ENCODE peak calls at places on chromosomes 6 and 20, in four cellular contexts. L is RWPE2, B is right atrium auricular region, K is heart right ventricle. M is an unnamed sample. For H3K4me1, the result is how much of the 10 kb centered on the place peaks cover.

GRCh38 chr6:152142116-152142515 is 334.6 kb downstream of the ESR1 start:
- DNase-seq in L (no peak), B (no peak), K (no peak), M (no peak)

GRCh38 chr6:156984178-156984738 is 207.1 kb downstream of the ARID1B start:
- DNase-seq in L (no peak), B (no peak), K (no peak), M (no peak)

GRCh38 chr6:38773338-38773737 is 58.2 kb downstream of the DNAH8 start:
- DNase-seq in L (no peak), B (no peak), K (no peak), M (no peak)

GRCh38 chr6:42200035-42200434 is 5.3 kb upstream of the GUCA1B start:
- DNase-seq in L (no peak), B (no peak), K (no peak), M (no peak)

GRCh38 chr6:144160452-144160851 is 10.1 kb downstream of the STX11 start:
- DNase-seq in L (no peak), B (no peak), K (no peak), M (no peak)

GRCh38 chr6:34439442-34439841 is 13.6 kb upstream of the RPS10 start:
- DNase-seq in L (no peak), B (no peak), K (no peak), M (no peak)

GRCh38 chr6:43516367-43516696 is 394 bp downstream of the YIPF3 start:
- DNase-seq in L (no peak), B (no peak), K (no peak), M (no peak)

GRCh38 chr6:119147101-119148053 is 68.9 kb upstream of the FAM184A start:
- DNase-seq in L (peak), B (peak), K (peak), M (no peak)

GRCh38 chr6:3253597-3253961 is 5.2 kb upstream of the PSMG4 start:
- DNase-seq in L (no peak), B (no peak), K (no peak), M (no peak)

GRCh38 chr6:133833905-133834304 is 55.0 kb upstream of the TCF21 start:
- DNase-seq in L (no peak), B (no peak), K (peak), M (no peak)

GRCh38 chr6:18429655-18430054 is 42.5 kb downstream of the RNF144B start:
- DNase-seq in L (no peak), B (no peak), K (no peak), M (no peak)

GRCh38 chr20:64261138-64261537 is 5.6 kb downstream of the PCMTD2 start:
- DNase-seq in L (no peak), B (no peak), K (peak), M (no peak)

DNA sequence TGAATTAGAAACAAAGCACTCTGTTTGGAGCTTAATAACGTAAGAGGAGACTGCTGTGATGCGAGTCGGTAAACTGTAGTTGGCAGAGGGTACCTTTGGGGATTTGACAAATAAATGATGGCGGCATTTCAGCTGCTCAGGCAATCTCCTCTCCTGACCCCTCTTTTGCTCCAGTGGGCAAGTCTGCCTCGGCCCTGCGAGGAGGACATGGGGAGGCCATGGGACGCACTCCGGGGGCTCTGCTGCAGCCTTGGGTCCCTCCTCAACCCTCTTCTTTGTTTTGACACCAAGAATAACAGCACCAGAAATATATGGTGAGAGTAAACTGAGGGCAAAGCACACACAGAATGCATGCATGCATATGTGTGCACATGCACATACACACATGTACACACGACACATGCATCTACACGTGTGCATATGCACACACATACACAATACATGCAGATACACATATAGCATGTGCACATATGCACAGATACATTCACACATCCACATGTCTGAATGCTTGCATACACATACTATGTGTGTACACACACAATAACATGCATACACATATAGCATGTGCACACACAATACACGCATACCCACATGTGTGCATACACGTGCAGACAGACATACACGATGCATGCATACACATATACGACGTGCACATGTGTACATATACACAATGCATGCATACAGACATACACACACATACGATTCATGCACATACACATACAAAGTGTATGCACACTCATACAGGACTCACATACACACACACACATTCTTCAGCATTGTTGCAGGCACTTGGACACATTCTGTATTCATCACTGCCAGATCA is 24.4 kb upstream of the IRF4 start:
- DNase-seq in L (peak), B (no peak), K (no peak), M (no peak)
- H3K4me3 ChIP-seq in L (no peak), B (no peak), K (no peak), M (no peak)

DNA sequence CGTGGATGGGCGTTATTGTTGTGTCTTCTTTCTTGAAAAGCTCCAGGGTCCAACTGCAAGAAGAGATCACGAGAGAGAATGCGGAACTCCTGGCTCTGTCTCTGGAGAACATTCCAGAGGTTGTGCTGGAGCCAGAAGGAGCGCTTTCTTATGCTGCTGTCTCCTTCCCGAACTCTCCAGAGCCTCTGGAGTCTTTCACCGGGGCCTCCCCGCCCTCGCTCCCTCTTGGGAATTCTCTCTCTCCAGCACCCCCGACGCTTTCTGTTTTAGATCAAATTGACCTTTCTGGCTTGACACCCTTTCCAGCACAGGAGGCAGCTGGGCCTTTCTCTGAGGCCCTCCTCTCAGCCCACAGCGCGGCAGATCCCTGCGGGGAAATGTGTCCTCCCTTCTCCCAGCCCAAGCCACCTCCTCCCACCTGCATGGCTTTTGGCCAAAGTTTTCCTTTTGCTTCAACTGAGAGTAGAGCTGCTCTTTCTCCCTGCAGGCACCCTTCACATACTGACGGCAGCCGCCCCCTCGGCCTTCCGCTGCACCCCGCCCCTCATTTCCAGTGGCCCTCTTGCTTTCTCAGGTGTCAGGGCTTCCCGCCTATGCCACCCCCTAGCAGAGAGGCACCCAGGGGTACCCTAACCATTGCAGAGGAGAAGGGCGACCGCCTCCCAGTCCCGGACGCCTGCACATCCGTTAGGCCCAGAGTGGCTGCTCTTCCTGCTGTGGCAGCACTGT is 6.6 kb upstream of the CCR6 start:
- DNase-seq in L (no peak), B (no peak), K (no peak), M (no peak)
- H3K4me1 ChIP-seq in L (under half), B (under half), K (under half), M (under half)

GRCh38 chr6:137313928-137314855 is 95.0 kb upstream of the IFNGR1 start:
- DNase-seq in L (no peak), B (peak), K (peak), M (peak)
- H3K4me3 ChIP-seq in L (no peak), B (no peak), K (peak), M (peak)

GRCh38 chr20:4809707-4810106 is 88.0 kb downstream of the PRND start:
- DNase-seq in L (no peak), B (no peak), K (no peak), M (no peak)

GRCh38 chr20:4808872-4809271 is 87.2 kb downstream of the PRND start:
- DNase-seq in L (no peak), B (no peak), K (no peak), M (no peak)

GRCh38 chr20:4811661-4812181 is 90.0 kb downstream of the PRND start:
- DNase-seq in L (no peak), B (peak), K (peak), M (peak)

GRCh38 chr20:4811257-4811656 is 89.5 kb downstream of the PRND start:
- DNase-seq in L (no peak), B (no peak), K (no peak), M (no peak)

DNA sequence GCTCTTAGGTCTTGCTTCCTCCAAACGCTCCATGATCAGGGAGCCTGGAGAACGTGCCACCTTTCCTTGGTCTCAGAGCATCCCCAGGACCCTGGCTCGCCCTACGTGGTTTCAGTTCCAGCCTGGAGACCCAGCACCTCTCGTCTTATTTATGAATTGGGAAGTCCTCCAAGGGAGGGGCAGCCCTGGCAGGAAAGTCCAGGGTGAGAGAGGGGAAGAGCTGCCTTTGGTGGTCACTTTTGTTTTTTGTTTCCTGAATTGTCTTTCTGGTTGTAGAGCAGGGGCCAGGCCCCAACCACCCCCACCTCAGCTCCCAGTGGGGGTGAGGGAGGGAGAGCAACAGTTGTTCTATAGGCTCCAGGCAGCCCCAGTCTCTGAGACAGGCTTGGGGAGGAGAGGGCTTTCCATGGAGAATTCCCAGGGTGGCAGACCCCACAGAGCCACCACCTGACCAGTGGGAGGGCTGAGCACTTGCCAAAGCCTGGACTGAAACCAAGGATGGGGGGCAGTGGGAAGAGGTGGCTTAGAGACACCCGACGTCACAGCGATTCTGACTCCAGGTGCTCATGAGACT is 88.8 kb downstream of the PRND start:
- DNase-seq in L (no peak), B (no peak), K (no peak), M (no peak)
- H3K4me1 ChIP-seq in L (under half), B (under half), K (half or more), M (under half)

GRCh38 chr6:36627801-36628246 is 33.7 kb downstream of the SRSF3 start:
- DNase-seq in L (no peak), B (peak), K (peak), M (no peak)
- H3K4me3 ChIP-seq in L (no peak), B (no peak), K (no peak), M (no peak)

GRCh38 chr20:25543068-25543467 is 42.3 kb downstream of the NINL start:
- DNase-seq in L (no peak), B (no peak), K (no peak), M (no peak)

GRCh38 chr20:25544760-25545159 is 40.6 kb downstream of the NINL start:
- DNase-seq in L (no peak), B (no peak), K (no peak), M (no peak)

GRCh38 chr20:25546048-25546447 is 39.3 kb downstream of the NINL start:
- DNase-seq in L (no peak), B (no peak), K (no peak), M (no peak)

GRCh38 chr20:25545171-25545570 is 40.2 kb downstream of the NINL start:
- DNase-seq in L (no peak), B (no peak), K (no peak), M (no peak)

DNA sequence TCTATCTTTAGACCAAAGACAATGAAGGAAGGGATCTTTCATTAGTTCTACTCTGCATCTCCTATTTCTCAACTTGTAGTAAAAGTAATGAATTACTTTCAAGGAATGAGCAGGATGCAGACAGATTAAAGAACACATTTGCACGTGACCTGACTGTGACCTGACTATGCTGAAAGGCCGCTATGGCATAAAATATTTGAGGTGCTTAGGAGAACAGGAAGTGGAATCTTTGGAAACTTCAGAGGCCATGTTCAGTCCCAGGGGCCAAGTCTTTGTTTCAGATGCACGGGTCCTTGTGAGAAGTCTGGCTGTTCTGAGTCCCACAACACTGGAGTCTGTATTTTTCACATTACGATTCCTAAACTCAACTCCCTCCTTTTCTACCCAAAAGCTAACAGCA is 41.0 kb downstream of the NINL start:
- DNase-seq in L (no peak), B (no peak), K (no peak), M (no peak)
- H3K4me1 ChIP-seq in L (under half), B (under half), K (under half), M (under half)

GRCh38 chr6:125099211-125100017 is 54.2 kb upstream of the TPD52L1 start:
- DNase-seq in L (no peak), B (no peak), K (peak), M (no peak)

GRCh38 chr6:125101128-125101527 is 52.4 kb upstream of the TPD52L1 start:
- DNase-seq in L (no peak), B (no peak), K (no peak), M (no peak)

GRCh38 chr6:125098253-125098652 is 55.3 kb upstream of the TPD52L1 start:
- DNase-seq in L (no peak), B (no peak), K (no peak), M (no peak)

GRCh38 chr6:125101656-125102055 is 51.9 kb upstream of the TPD52L1 start:
- DNase-seq in L (no peak), B (no peak), K (no peak), M (no peak)

DNA sequence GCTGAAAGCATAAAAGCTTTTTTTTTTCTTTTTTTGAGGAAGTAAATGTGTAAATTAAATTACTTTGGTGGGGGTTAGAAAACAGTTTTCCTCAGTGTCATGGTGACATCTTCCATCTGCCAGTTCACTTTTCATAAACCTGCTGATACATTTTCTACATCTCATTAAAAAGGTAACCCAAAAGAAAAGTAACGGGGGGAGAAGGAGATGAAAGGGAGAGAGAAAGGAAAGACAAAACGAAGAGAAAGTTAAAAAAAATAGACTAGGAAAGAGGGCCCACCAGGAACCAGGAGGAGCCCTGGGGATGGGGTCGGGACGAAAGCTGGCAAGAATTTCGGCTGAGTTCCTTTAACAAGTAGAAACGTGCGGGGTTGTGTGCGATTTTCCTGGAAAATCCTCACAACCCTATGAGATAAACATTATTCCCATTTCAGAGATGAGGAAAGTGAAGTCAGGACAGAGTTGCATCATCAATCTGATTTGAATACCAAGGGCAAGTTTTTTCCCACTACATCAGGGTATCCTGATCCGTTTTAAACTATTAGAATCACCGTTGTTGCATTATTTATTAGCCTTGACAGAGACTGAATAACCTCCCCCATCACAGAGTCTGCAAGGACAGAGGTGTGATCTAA is 53.4 kb upstream of the TPD52L1 start:
- DNase-seq in L (no peak), B (no peak), K (no peak), M (no peak)
- H3K4me3 ChIP-seq in L (peak), B (peak), K (peak), M (peak)

GRCh38 chr6:163529605-163530004 is 115.1 kb downstream of the QKI start:
- DNase-seq in L (no peak), B (no peak), K (no peak), M (no peak)
- H3K4me1 ChIP-seq in L (half or more), B (half or more), K (half or more), M (under half)

DNA sequence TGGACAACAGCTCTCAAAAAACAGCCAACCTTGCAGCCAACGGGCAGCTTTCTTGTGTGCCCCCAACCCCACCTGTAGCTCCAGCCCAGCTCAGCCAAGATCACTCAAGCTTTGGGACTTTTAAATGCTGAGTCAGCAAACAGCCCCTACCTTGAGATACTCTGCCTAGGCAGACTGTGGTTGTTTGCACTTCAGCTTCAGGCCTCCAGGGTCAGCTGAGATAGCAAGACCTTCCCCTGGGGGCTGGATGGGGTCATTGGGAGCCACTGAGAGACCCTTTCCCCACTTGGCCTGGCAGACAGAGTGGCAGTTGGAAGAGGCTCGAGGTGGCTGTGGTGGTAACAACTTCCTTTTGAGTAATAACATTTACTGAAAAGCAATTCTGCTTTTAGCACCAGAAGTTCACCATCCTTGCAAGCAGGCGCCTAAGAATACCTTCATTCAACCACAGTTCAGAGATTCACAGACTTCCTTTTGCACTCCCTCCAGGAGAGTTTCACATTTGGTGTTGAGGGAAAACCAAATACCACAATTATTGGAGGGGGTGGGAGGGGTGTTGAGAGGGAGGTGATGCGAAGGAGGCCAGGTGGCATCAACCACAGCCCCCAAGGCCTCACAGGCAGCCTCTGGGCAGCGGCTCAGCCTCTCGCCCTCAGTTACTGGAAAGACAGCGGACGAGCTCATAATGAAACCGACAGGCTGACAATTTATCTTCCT is 148.0 kb downstream of the CEBPB start:
- DNase-seq in L (peak), B (no peak), K (no peak), M (no peak)
- H3K4me3 ChIP-seq in L (no peak), B (no peak), K (no peak), M (peak)

M was measured in esophagus squamous epithelium.